ENCODE peak calls at places on chromosome 21, in seven cellular contexts. H, I, A, D, V, F and W are unnamed samples. For H3K4me1, the result is how much of the 10 kb centered on the place peaks cover.

GRCh38 chr21:35197191-35197590 is 148.1 kb upstream of the RUNX1 start:
- DNase-seq in H (peak), I (no peak), A (no peak), D (no peak), V (no peak), F (no peak), W (no peak)

GRCh38 chr21:45556645-45557601 is 14.7 kb upstream of the SLC19A1 start:
- DNase-seq in H (no peak), I (peak), A (no peak), D (peak), V (no peak), F (no peak), W (no peak)

GRCh38 chr21:46126321-46127238 is 28.7 kb downstream of the COL6A2 start:
- DNase-seq in H (no peak), I (peak), A (no peak), D (no peak), V (no peak), F (peak), W (no peak)

GRCh38 chr21:43343992-43344886 is 82.7 kb downstream of the SIK1 start:
- DNase-seq in H (no peak), I (no peak), A (no peak), D (no peak), V (no peak), F (no peak), W (no peak)

GRCh38 chr21:33112151-33112550 is 42.2 kb downstream of the OLIG1 start:
- DNase-seq in H (no peak), I (no peak), A (no peak), D (no peak), V (no peak), F (no peak), W (no peak)

GRCh38 chr21:39313457-39314154 is at the start of gene BRWD1:
- DNase-seq in H (peak), I (peak), A (peak), D (peak), V (peak), F (peak), W (peak)

GRCh38 chr21:24693779-24694178 is 913.5 kb downstream of the MRPL39 start:
- DNase-seq in H (no peak), I (no peak), A (no peak), D (no peak), V (no peak), F (no peak), W (peak)

GRCh38 chr21:26115346-26115745 is 55.2 kb downstream of the APP start:
- DNase-seq in H (no peak), I (no peak), A (no peak), D (no peak), V (peak), F (no peak), W (no peak)

GRCh38 chr21:38897532-38898421 is 92.0 kb downstream of the ETS2 start:
- DNase-seq in H (no peak), I (no peak), A (no peak), D (no peak), V (no peak), F (no peak), W (no peak)

GRCh38 chr21:22965455-22966125 is 1967.4 kb downstream of the NCAM2 start:
- DNase-seq in H (no peak), I (no peak), A (no peak), D (peak), V (peak), F (no peak), W (peak)

GRCh38 chr21:29233611-29234540 is 64.8 kb upstream of the BACH1 start:
- DNase-seq in H (no peak), I (no peak), A (no peak), D (no peak), V (peak), F (no peak), W (peak)

GRCh38 chr21:45373991-45374816 is 30.8 kb upstream of the COL18A1 start:
- DNase-seq in H (no peak), I (no peak), A (no peak), D (no peak), V (no peak), F (no peak), W (no peak)

GRCh38 chr21:26389971-26390641 is 183.0 kb downstream of the CYYR1 start:
- DNase-seq in H (peak), I (no peak), A (no peak), D (peak), V (peak), F (no peak), W (peak)

GRCh38 chr21:15732290-15732995 is 2.7 kb downstream of the USP25 start:
- DNase-seq in H (peak), I (no peak), A (no peak), D (peak), V (peak), F (no peak), W (no peak)

GRCh38 chr21:26142363-26142762 is 28.2 kb downstream of the APP start:
- DNase-seq in H (no peak), I (no peak), A (no peak), D (no peak), V (no peak), F (no peak), W (no peak)

GRCh38 chr21:17552410-17552809 is 39.6 kb downstream of the CXADR start:
- DNase-seq in H (no peak), I (no peak), A (no peak), D (no peak), V (no peak), F (no peak), W (no peak)

GRCh38 chr21:17548262-17548661 is 35.4 kb downstream of the CXADR start:
- DNase-seq in H (peak), I (no peak), A (no peak), D (no peak), V (no peak), F (no peak), W (no peak)

GRCh38 chr21:17550671-17551308 is 37.9 kb downstream of the CXADR start:
- DNase-seq in H (no peak), I (no peak), A (no peak), D (no peak), V (no peak), F (no peak), W (no peak)

GRCh38 chr21:17554619-17555472 is 42.0 kb downstream of the CXADR start:
- DNase-seq in H (peak), I (no peak), A (peak), D (no peak), V (peak), F (no peak), W (peak)

DNA sequence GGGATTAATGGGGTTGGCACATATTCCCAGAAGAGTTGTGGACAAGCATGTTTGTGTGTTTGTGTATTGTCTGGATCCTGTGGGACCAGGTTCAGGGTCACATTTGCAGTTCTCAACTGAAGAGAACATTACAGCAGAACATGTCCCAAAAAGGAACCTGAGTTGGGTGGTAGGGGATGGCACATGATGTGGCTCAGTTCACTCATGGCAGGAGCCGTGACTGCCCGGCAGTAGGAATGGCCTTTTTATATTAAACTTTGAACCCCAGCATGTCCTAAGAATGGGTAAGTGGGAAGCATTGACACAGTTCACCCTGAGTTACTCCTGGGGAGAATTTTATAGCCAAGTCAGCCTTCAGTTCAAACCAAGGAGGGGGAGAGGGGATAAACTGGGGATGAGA is 41.3 kb downstream of the CXADR start:
- DNase-seq in H (no peak), I (no peak), A (no peak), D (no peak), V (no peak), F (no peak), W (no peak)
- H2BK5ac ChIP-seq in H (no peak), I (no peak), A (no peak), D (no peak), V (no peak), F (no peak), W (no peak)

GRCh38 chr21:42122808-42123207 is 51.7 kb downstream of the UMODL1 start:
- DNase-seq in H (no peak), I (no peak), A (no peak), D (no peak), V (no peak), F (no peak), W (no peak)
- H2AK5ac ChIP-seq in H (no peak), I (no peak), A (no peak), D (no peak), V (no peak), F (no peak), W (no peak)

DNA sequence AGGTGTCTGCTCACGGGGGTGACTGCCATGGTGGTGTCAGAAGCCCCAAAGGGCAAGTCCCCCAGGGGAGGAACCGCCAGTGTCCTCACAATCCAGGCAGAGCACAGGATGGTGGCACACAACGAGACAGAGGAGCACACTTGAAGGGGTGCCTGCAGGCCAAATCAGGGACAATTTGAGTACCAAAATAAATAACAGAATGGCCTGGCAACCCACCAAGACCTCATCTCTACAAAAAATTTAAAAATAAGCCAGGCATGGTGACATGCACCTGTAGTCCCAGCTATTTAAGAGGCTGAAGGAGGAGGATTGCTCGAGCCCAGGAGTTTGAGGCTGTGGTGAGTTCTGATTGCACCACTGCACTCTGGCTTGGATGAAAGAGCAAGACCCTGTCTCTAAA is 38.2 kb downstream of the TIAM1 start:
- DNase-seq in H (no peak), I (no peak), A (no peak), D (no peak), V (no peak), F (no peak), W (no peak)
- H3K4me1 ChIP-seq in H (under half), I (under half), A (under half), D (under half), V (under half), F (under half), W (under half)

DNA sequence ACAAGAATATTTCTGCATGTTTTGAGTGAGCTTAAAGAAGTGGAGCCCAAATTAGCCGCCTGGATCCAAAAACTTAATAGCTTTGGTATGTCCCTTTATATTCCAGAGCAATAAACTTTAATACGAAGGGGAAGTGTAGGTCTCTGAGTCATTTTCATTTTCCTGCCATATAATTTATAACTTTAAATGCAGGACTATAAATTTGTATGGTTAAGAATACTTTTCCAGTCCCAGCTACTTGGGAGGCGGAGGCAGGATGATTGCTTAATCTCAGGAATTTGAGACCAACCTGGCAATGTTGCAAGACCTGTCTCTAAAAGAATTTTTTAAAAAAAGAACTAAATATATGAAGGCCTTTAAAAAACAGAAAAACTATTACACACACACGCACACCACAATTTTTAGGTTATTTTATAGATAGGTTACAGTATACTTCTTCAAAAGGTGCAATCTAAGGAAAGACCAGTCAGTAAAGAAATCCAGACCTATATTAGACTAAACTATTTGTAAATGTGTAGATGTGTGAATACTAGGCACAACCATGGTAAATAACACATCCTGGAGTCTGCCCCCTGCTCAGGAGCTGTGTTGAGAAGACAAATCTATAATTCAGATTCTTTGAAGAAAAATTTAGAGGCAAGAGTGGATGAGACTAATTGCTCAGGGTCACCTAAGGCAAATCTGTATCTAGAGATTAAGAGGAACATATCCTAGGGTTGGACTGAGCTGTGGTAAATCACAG is 80.3 kb downstream of the TTC3 start:
- DNase-seq in H (peak), I (no peak), A (no peak), D (peak), V (peak), F (no peak), W (no peak)
- H2BK5ac ChIP-seq in H (peak), I (no peak), A (no peak), D (no peak), V (no peak), F (no peak), W (no peak)